ENCODE peak calls at places on chromosomes 12 and 14, in eight cellular contexts. N is left ventricle myocardium inferior, G is endothelial cell of umbilical vein, C is esophagus squamous epithelium, H is pancreas, B is tibial nerve, D is cardiac muscle cell, Z is tibial artery. W is an unnamed sample. For H3K4me1, the result is how much of the 10 kb centered on the place peaks cover.

GRCh38 chr14:88488081-88488480 is 66.7 kb downstream of the PTPN21 start:
- DNase-seq in N (no peak), G (no peak), C (no peak), H (no peak), B (no peak), D (no peak), Z (no peak), W (no peak)

GRCh38 chr12:122871851-122872785 is 23.8 kb downstream of the VPS37B start:
- DNase-seq in N (peak), G (peak), C (no peak), H (peak), B (no peak), D (peak), Z (peak), W (no peak)

GRCh38 chr14:61233436-61233956 is 47.6 kb downstream of the TMEM30B start:
- DNase-seq in N (no peak), G (peak), C (no peak), H (no peak), B (no peak), D (no peak), Z (no peak), W (no peak)

GRCh38 chr14:105485720-105486332 is 860 bp upstream of the CRIP1 start:
- DNase-seq in N (peak), G (peak), C (no peak), H (no peak), B (no peak), D (peak), Z (no peak), W (no peak)

GRCh38 chr12:113237748-113238147 is 16.5 kb downstream of the TPCN1 start:
- DNase-seq in N (no peak), G (peak), C (no peak), H (no peak), B (no peak), D (no peak), Z (peak), W (no peak)

GRCh38 chr12:70660620-70661219 is 23.5 kb upstream of the PTPRB start:
- DNase-seq in N (peak), G (peak), C (no peak), H (no peak), B (no peak), D (no peak), Z (no peak), W (no peak)

GRCh38 chr14:35140718-35141581 is 18.6 kb downstream of the PRORP start:
- DNase-seq in N (no peak), G (peak), C (no peak), H (no peak), B (no peak), D (peak), Z (no peak), W (no peak)

GRCh38 chr14:64279719-64280668 is 14.2 kb downstream of the ESR2 start:
- DNase-seq in N (no peak), G (peak), C (no peak), H (no peak), B (no peak), D (peak), Z (no peak), W (no peak)

GRCh38 chr14:105124837-105125222 is 43.7 kb downstream of the JAG2 start:
- DNase-seq in N (no peak), G (no peak), C (no peak), H (no peak), B (no peak), D (no peak), Z (peak), W (no peak)

GRCh38 chr12:24679135-24679534 is 269.8 kb downstream of the BCAT1 start:
- DNase-seq in N (no peak), G (no peak), C (no peak), H (no peak), B (no peak), D (peak), Z (no peak), W (no peak)

GRCh38 chr14:93708311-93708734 is 80.0 kb downstream of the PRIMA1 start:
- DNase-seq in N (no peak), G (no peak), C (no peak), H (no peak), B (no peak), D (no peak), Z (no peak), W (peak)

GRCh38 chr14:90319634-90320541 is 11.9 kb downstream of the NRDE2 start:
- DNase-seq in N (no peak), G (no peak), C (no peak), H (no peak), B (no peak), D (no peak), Z (no peak), W (no peak)

GRCh38 chr14:59055439-59056045 is 132.9 kb upstream of the DAAM1 start:
- DNase-seq in N (no peak), G (peak), C (no peak), H (no peak), B (no peak), D (peak), Z (no peak), W (peak)

GRCh38 chr12:73629893-73630872 is 907.5 kb upstream of the ATXN7L3B start:
- DNase-seq in N (no peak), G (no peak), C (no peak), H (no peak), B (no peak), D (no peak), Z (no peak), W (no peak)

GRCh38 chr14:67487332-67487731 is 1.2 kb downstream of the TMEM229B start:
- DNase-seq in N (no peak), G (no peak), C (no peak), H (no peak), B (no peak), D (no peak), Z (no peak), W (no peak)

GRCh38 chr14:105700622-105701288 is 174.4 kb downstream of the TMEM121 start:
- DNase-seq in N (no peak), G (no peak), C (no peak), H (peak), B (no peak), D (no peak), Z (peak), W (no peak)

GRCh38 chr14:51862171-51862838 is 1.9 kb downstream of the GNG2 start:
- DNase-seq in N (no peak), G (no peak), C (no peak), H (no peak), B (no peak), D (peak), Z (no peak), W (no peak)
- H3K4me1 ChIP-seq in N (under half), G (under half), C (under half), H (under half), B (under half), D (under half), Z (under half), W (under half)

DNA sequence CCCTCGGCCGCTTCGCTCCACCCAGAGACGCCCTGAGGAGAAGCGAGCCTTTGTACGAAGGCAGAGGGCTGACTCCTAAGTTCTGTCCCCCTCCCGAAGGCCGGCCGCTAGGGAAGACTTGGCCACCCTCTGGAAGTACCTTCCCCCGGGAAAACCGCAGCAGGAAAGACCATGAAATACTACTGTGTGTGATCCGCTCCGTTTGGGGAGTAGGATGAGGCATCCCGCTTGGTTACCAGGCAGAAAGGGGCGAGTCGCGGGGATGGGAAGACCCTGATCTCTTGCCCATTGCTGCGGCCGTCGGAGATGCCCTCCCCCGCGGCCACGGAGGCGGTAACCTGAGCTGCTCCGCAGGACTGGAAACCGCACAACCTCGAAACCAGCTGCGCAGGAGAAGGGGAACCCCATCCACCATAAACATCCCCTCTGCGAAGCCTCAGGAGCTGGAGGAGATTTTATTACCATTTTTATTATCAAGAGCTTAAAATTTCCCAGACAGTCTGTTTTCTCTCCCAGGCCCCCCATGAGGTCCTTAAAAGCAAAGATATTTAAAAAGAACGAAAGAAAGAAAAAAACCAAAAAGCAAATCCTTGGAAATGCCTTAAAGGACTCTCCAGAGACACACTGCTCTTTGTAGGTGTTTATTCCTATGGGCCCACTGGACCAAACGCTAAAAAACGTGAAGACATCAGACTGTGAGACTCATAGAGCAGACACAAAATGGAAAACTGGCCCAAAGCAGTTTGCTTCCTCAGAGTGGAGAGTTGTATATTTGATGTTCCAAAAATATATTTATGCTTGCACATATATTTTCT is 965 bp upstream of the NID2 start:
- DNase-seq in N (no peak), G (no peak), C (no peak), H (no peak), B (peak), D (peak), Z (peak), W (no peak)
- H3K27ac ChIP-seq in N (peak), G (no peak), C (peak), H (no peak), B (peak), D (peak), Z (peak), W (peak)

GRCh38 chr12:95709152-95709551 is 81.4 kb downstream of the NTN4 start:
- DNase-seq in N (no peak), G (peak), C (no peak), H (no peak), B (no peak), D (no peak), Z (no peak), W (no peak)

GRCh38 chr12:95701275-95701674 is 89.3 kb downstream of the NTN4 start:
- DNase-seq in N (no peak), G (peak), C (no peak), H (no peak), B (no peak), D (no peak), Z (no peak), W (no peak)

GRCh38 chr12:95701722-95702418 is 88.7 kb downstream of the NTN4 start:
- DNase-seq in N (no peak), G (no peak), C (no peak), H (no peak), B (no peak), D (no peak), Z (no peak), W (no peak)

GRCh38 chr12:95703986-95704385 is 86.6 kb downstream of the NTN4 start:
- DNase-seq in N (no peak), G (no peak), C (no peak), H (no peak), B (no peak), D (no peak), Z (no peak), W (no peak)

DNA sequence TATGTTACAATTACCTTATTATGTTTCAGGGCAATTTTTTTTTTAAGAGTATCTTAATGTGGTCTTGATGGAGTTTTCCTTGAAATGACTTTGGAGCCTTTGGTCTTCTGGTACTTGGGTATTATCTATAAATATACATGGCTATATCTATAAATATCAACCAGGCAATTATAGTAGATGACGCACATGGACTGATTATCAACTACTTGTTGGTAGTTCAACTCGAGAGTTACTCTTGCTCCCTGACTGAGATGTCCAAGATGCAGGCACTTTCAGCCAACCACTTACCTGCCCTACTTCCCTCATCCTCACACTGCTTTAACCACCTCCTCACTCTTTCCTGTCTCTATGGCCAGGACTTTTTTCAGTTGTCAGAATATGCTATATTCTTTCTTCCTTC is 85.4 kb downstream of the NTN4 start:
- DNase-seq in N (no peak), G (no peak), C (no peak), H (no peak), B (no peak), D (no peak), Z (no peak), W (no peak)
- TF ChIP-seq CTCF in N (no peak), G (no peak), C (no peak), H (no peak), B (no peak), D (no peak), Z (no peak), W (no peak)

GRCh38 chr12:116718578-116719454 is 19.1 kb downstream of the SPRING1 start:
- DNase-seq in N (no peak), G (peak), C (no peak), H (no peak), B (no peak), D (peak), Z (no peak), W (no peak)
- H3K4me1 ChIP-seq in N (under half), G (under half), C (under half), H (under half), B (under half), D (under half), Z (under half), W (under half)

GRCh38 chr14:60164404-60164716 is 838 bp downstream of the DHRS7 start:
- DNase-seq in N (no peak), G (no peak), C (no peak), H (no peak), B (no peak), D (no peak), Z (no peak), W (no peak)

GRCh38 chr14:60164717-60165546 is at the start of gene DHRS7:
- DNase-seq in N (peak), G (peak), C (no peak), H (peak), B (peak), D (peak), Z (peak), W (peak)

GRCh38 chr14:60163741-60164140 is 1.5 kb downstream of the DHRS7 start:
- DNase-seq in N (no peak), G (no peak), C (no peak), H (no peak), B (no peak), D (no peak), Z (no peak), W (no peak)

GRCh38 chr14:60165547-60165876 is 314 bp upstream of the DHRS7 start:
- DNase-seq in N (no peak), G (no peak), C (no peak), H (no peak), B (no peak), D (no peak), Z (no peak), W (no peak)

GRCh38 chr14:60166144-60166543 is 946 bp upstream of the DHRS7 start:
- DNase-seq in N (no peak), G (no peak), C (no peak), H (no peak), B (no peak), D (no peak), Z (no peak), W (no peak)
- H3K27ac ChIP-seq in N (peak), G (no peak), C (peak), H (no peak), B (peak), D (no peak), Z (peak), W (no peak)

GRCh38 chr12:127133675-127134335 is 1133.2 kb upstream of the TMEM132C start:
- DNase-seq in N (no peak), G (no peak), C (no peak), H (no peak), B (no peak), D (no peak), Z (no peak), W (no peak)
- TF ChIP-seq CTCF in N (peak), G (no peak), C (no peak), H (no peak), B (no peak), D (no peak), Z (no peak), W (no peak)

DNA sequence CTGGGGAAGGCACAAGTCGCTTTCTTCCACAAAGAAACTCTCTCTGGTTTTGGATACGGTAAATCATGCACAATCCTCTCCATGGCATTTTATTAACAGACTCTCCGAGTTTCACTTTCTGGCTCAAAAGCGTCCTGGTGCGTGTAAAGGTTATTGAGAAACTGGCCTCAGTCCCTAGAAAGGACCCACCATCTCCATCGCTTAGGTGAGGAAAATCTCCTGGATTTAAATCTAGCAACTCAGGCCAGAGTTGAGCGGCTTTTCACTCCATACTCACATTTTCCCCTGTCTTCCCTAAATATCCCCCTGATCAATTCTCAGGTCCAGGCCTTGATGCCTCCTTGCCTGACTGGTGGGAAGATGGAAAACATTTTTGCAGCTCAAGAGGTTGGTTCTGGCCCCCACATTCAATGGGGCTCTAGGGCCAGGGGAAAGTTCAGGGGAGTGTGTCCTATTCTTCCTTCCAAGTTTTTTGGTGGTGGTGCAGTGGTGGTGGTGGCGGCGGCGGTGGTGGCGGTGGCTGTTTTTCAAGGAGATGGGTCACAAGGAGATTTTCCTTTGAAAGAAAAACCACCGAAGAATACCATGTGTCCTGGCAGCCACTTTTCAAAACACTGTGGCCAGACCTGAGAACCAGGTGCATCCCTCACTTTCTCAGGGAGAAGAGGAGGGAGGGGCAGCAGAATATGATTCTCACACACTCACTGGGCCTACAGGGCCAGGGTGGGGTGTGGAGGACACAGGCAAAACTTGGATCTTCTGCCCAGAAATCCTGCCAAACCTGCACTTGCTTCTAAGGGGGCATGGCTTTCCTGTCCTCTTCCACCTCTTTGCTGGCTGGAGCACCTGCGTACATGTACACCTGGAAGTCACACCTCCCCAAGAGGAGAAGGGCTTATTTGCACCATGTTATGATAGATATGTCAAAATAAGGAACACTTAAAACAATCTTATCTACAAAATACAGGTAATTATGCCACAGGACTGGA is 46.7 kb upstream of the PNMA1 start:
- DNase-seq in N (no peak), G (no peak), C (no peak), H (peak), B (no peak), D (no peak), Z (no peak), W (no peak)
- H3K4me1 ChIP-seq in N (half or more), G (half or more), C (half or more), H (half or more), B (half or more), D (under half), Z (half or more), W (half or more)

GRCh38 chr14:21084988-21085853 is 13.2 kb downstream of the ZNF219 start:
- DNase-seq in N (no peak), G (no peak), C (no peak), H (no peak), B (no peak), D (peak), Z (no peak), W (peak)

GRCh38 chr14:21084396-21084795 is 14.1 kb downstream of the ZNF219 start:
- DNase-seq in N (no peak), G (no peak), C (no peak), H (no peak), B (no peak), D (no peak), Z (no peak), W (no peak)

GRCh38 chr14:21086908-21087293 is 11.6 kb downstream of the ZNF219 start:
- DNase-seq in N (no peak), G (no peak), C (no peak), H (no peak), B (no peak), D (no peak), Z (no peak), W (no peak)

GRCh38 chr14:21081521-21082184 is 11.5 kb downstream of the ARHGEF40 start:
- DNase-seq in N (no peak), G (no peak), C (no peak), H (peak), B (no peak), D (no peak), Z (no peak), W (no peak)

GRCh38 chr14:21083565-21084325 is 13.6 kb downstream of the ARHGEF40 start:
- DNase-seq in N (no peak), G (no peak), C (no peak), H (peak), B (no peak), D (no peak), Z (no peak), W (no peak)
- H3K27ac ChIP-seq in N (no peak), G (no peak), C (no peak), H (no peak), B (no peak), D (no peak), Z (no peak), W (no peak)

GRCh38 chr12:66159088-66159487 is 10.7 kb downstream of the TMBIM4 start:
- DNase-seq in N (no peak), G (no peak), C (no peak), H (no peak), B (no peak), D (no peak), Z (no peak), W (no peak)
- TF ChIP-seq CTCF in N (no peak), G (no peak), C (no peak), H (no peak), B (no peak), D (no peak), Z (no peak), W (no peak)